ENCODE peak calls at places on chromosomes 6 and 20, in six cellular contexts. One of them, this sample, is unnamed.

GRCh38 chr6:63317641-63318040 is 2.1 kb downstream of the LGSN start:
- DNase-seq in heart right ventricle: no peak
- DNase-seq in nephron progenitor cell: no peak
- DNase-seq in hypothalamus: no peak
- DNase-seq in cardiac muscle cell: no peak
- DNase-seq in anterior cingulate cortex: no peak
- DNase-seq in this sample: no peak

GRCh38 chr20:22771706-22772105 is 187.3 kb upstream of the FOXA2 start:
- DNase-seq in heart right ventricle: no peak
- DNase-seq in nephron progenitor cell: no peak
- DNase-seq in hypothalamus: no peak
- DNase-seq in cardiac muscle cell: no peak
- DNase-seq in anterior cingulate cortex: no peak
- DNase-seq in this sample: no peak

GRCh38 chr6:5981274-5982026 is 25.3 kb downstream of the NRN1 start:
- DNase-seq in heart right ventricle: no peak
- DNase-seq in nephron progenitor cell: no peak
- DNase-seq in hypothalamus: no peak
- DNase-seq in cardiac muscle cell: peak; percentile 38
- DNase-seq in anterior cingulate cortex: no peak
- DNase-seq in this sample: no peak

GRCh38 chr6:28747631-28748157 is 176.1 kb downstream of the TRIM27 start:
- DNase-seq in heart right ventricle: no peak
- DNase-seq in nephron progenitor cell: peak; percentile 48
- DNase-seq in hypothalamus: no peak
- DNase-seq in cardiac muscle cell: peak; percentile 60
- DNase-seq in anterior cingulate cortex: no peak
- DNase-seq in this sample: no peak

GRCh38 chr6:161198176-161198575 is 75.7 kb downstream of the AGPAT4 start:
- DNase-seq in heart right ventricle: no peak
- DNase-seq in nephron progenitor cell: no peak
- DNase-seq in hypothalamus: no peak
- DNase-seq in cardiac muscle cell: peak; percentile 72
- DNase-seq in anterior cingulate cortex: no peak
- DNase-seq in this sample: no peak

GRCh38 chr20:47995661-47996060 is 210.4 kb upstream of the SULF2 start:
- DNase-seq in heart right ventricle: no peak
- DNase-seq in nephron progenitor cell: no peak
- DNase-seq in hypothalamus: no peak
- DNase-seq in cardiac muscle cell: no peak
- DNase-seq in anterior cingulate cortex: no peak
- DNase-seq in this sample: no peak

GRCh38 chr6:63923139-63923739 is 287.6 kb downstream of the PHF3 start:
- DNase-seq in heart right ventricle: no peak
- DNase-seq in nephron progenitor cell: no peak
- DNase-seq in hypothalamus: no peak
- DNase-seq in cardiac muscle cell: peak; percentile 63
- DNase-seq in anterior cingulate cortex: no peak
- DNase-seq in this sample: peak; percentile 8

GRCh38 chr20:57470212-57470522 is 54.8 kb downstream of the CTCFL start:
- DNase-seq in heart right ventricle: no peak
- DNase-seq in nephron progenitor cell: no peak
- DNase-seq in hypothalamus: no peak
- DNase-seq in cardiac muscle cell: no peak
- DNase-seq in anterior cingulate cortex: no peak
- DNase-seq in this sample: no peak

GRCh38 chr20:51019598-51020592 is 3.0 kb downstream of the KCNG1 start:
- DNase-seq in heart right ventricle: no peak
- DNase-seq in nephron progenitor cell: no peak
- DNase-seq in hypothalamus: no peak
- DNase-seq in cardiac muscle cell: no peak
- DNase-seq in anterior cingulate cortex: no peak
- DNase-seq in this sample: no peak

GRCh38 chr20:36085686-36086267 is 68.8 kb upstream of the EPB41L1 start:
- DNase-seq in heart right ventricle: no peak
- DNase-seq in nephron progenitor cell: no peak
- DNase-seq in hypothalamus: no peak
- DNase-seq in cardiac muscle cell: peak; percentile 47
- DNase-seq in anterior cingulate cortex: no peak
- DNase-seq in this sample: no peak

GRCh38 chr20:63404129-63405085 is 43.3 kb upstream of the CHRNA4 start:
- DNase-seq in heart right ventricle: no peak
- DNase-seq in nephron progenitor cell: no peak
- DNase-seq in hypothalamus: no peak
- DNase-seq in cardiac muscle cell: no peak
- DNase-seq in anterior cingulate cortex: no peak
- DNase-seq in this sample: no peak

GRCh38 chr6:127299522-127300240 is 33.0 kb downstream of the RNF146 start:
- DNase-seq in heart right ventricle: no peak
- DNase-seq in nephron progenitor cell: no peak
- DNase-seq in hypothalamus: no peak
- DNase-seq in cardiac muscle cell: no peak
- DNase-seq in anterior cingulate cortex: no peak
- DNase-seq in this sample: no peak

GRCh38 chr20:31594558-31595379 is 10.3 kb upstream of the ID1 start:
- DNase-seq in heart right ventricle: peak; percentile 67
- DNase-seq in nephron progenitor cell: peak; percentile 27
- DNase-seq in hypothalamus: no peak
- DNase-seq in cardiac muscle cell: no peak
- DNase-seq in anterior cingulate cortex: no peak
- DNase-seq in this sample: no peak